ENCODE peak calls at places on chromosomes 2 and 18, in four cellular contexts. D, U, R and L are unnamed samples.

GRCh38 chr18:61887838-61888237 is 5.0 kb downstream of the RNF152 start:
- DNase-seq in D (no peak), U (no peak), R (no peak), L (no peak)

GRCh38 chr2:235405612-235406361 is 88.1 kb upstream of the AGAP1 start:
- DNase-seq in D (no peak), U (no peak), R (no peak), L (no peak)

GRCh38 chr2:180790891-180791290 is 189.5 kb upstream of the UBE2E3 start:
- DNase-seq in D (no peak), U (no peak), R (peak), L (no peak)

GRCh38 chr2:161233858-161234431 is 73.7 kb downstream of the TANK start:
- DNase-seq in D (no peak), U (no peak), R (no peak), L (no peak)

GRCh38 chr2:26064846-26065245 is 31.0 kb downstream of the RAB10 start:
- DNase-seq in D (no peak), U (no peak), R (no peak), L (no peak)

GRCh38 chr2:85133751-85134254 is 611 bp downstream of the TCF7L1 start:
- DNase-seq in D (no peak), U (peak), R (peak), L (no peak)

GRCh38 chr2:68487773-68488355 is 20.5 kb downstream of the APLF start:
- DNase-seq in D (no peak), U (no peak), R (peak), L (no peak)

GRCh38 chr2:129767987-129768386 is 211.5 kb upstream of the RAB6C start:
- DNase-seq in D (no peak), U (no peak), R (no peak), L (no peak)

GRCh38 chr18:45166341-45167108 is 448.8 kb upstream of the SLC14A2 start:
- DNase-seq in D (no peak), U (no peak), R (peak), L (no peak)

GRCh38 chr2:185979546-185980071 is 241.0 kb downstream of the FSIP2 start:
- DNase-seq in D (no peak), U (no peak), R (peak), L (no peak)

GRCh38 chr2:145006957-145007672 is 487.2 kb upstream of the ZEB2 start:
- DNase-seq in D (no peak), U (no peak), R (peak), L (no peak)

GRCh38 chr2:232377319-232377718 is 1.2 kb upstream of the ALPP start:
- DNase-seq in D (no peak), U (no peak), R (no peak), L (no peak)

GRCh38 chr2:239116456-239117246 is 268.8 kb downstream of the TWIST2 start:
- DNase-seq in D (no peak), U (no peak), R (peak), L (no peak)

GRCh38 chr18:47150824-47151366 is 595 bp upstream of the HDHD2 start:
- DNase-seq in D (no peak), U (no peak), R (no peak), L (no peak)

GRCh38 chr2:40384714-40385113 is 67.2 kb downstream of the SLC8A1 start:
- DNase-seq in D (no peak), U (no peak), R (peak), L (no peak)

GRCh38 chr2:28765316-28765715 is 13.7 kb downstream of the PPP1CB start:
- DNase-seq in D (no peak), U (no peak), R (peak), L (no peak)

GRCh38 chr2:112493858-112494648 is 12.1 kb downstream of the TTL start:
- DNase-seq in D (no peak), U (no peak), R (peak), L (no peak)

GRCh38 chr2:42906557-42907380 is 114.4 kb upstream of the HAAO start:
- DNase-seq in D (no peak), U (peak), R (peak), L (no peak)

GRCh38 chr2:192017844-192018243 is 171.0 kb upstream of the CAVIN2 start:
- DNase-seq in D (no peak), U (no peak), R (no peak), L (no peak)